ENCODE peak calls at places on chromosomes 2 and 18, in five cellular contexts. One of them, this sample, is unnamed.

GRCh38 chr18:26417190-26417589 is 131.2 kb downstream of the KCTD1 start:
- DNase-seq in activated naive CD8-positive, alpha-beta T cell treated with anti-CD3 and anti-CD28 coated beads, Interleukin-2, amount 50 U/mL, for 24 hours: no peak
- DNase-seq in LoVo: no peak
- DNase-seq in lower lobe of right lung: no peak
- DNase-seq in NCI-H748 treated with DMSO at 0.1 percent for 48 hours: no peak
- DNase-seq in this sample: no peak

GRCh38 chr2:112204411-112204810 is 50.4 kb downstream of the ZC3H8 start:
- DNase-seq in activated naive CD8-positive, alpha-beta T cell treated with anti-CD3 and anti-CD28 coated beads, Interleukin-2, amount 50 U/mL, for 24 hours: no peak
- DNase-seq in LoVo: no peak
- DNase-seq in lower lobe of right lung: no peak
- DNase-seq in NCI-H748 treated with DMSO at 0.1 percent for 48 hours: no peak
- DNase-seq in this sample: peak

GRCh38 chr18:9466911-9467310 is 8.4 kb upstream of the RALBP1 start:
- DNase-seq in activated naive CD8-positive, alpha-beta T cell treated with anti-CD3 and anti-CD28 coated beads, Interleukin-2, amount 50 U/mL, for 24 hours: no peak
- DNase-seq in LoVo: no peak
- DNase-seq in lower lobe of right lung: no peak
- DNase-seq in NCI-H748 treated with DMSO at 0.1 percent for 48 hours: no peak
- DNase-seq in this sample: no peak

GRCh38 chr18:69597561-69597960 is 196.9 kb downstream of the DOK6 start:
- DNase-seq in activated naive CD8-positive, alpha-beta T cell treated with anti-CD3 and anti-CD28 coated beads, Interleukin-2, amount 50 U/mL, for 24 hours: no peak
- DNase-seq in LoVo: no peak
- DNase-seq in lower lobe of right lung: no peak
- DNase-seq in NCI-H748 treated with DMSO at 0.1 percent for 48 hours: no peak
- DNase-seq in this sample: no peak

GRCh38 chr2:149989447-149990063 is 402.0 kb upstream of the MMADHC start:
- DNase-seq in activated naive CD8-positive, alpha-beta T cell treated with anti-CD3 and anti-CD28 coated beads, Interleukin-2, amount 50 U/mL, for 24 hours: no peak
- DNase-seq in LoVo: peak
- DNase-seq in lower lobe of right lung: no peak
- DNase-seq in NCI-H748 treated with DMSO at 0.1 percent for 48 hours: no peak
- DNase-seq in this sample: no peak

GRCh38 chr2:106115250-106115649 is 78.9 kb downstream of the UXS1 start:
- DNase-seq in activated naive CD8-positive, alpha-beta T cell treated with anti-CD3 and anti-CD28 coated beads, Interleukin-2, amount 50 U/mL, for 24 hours: no peak
- DNase-seq in LoVo: peak
- DNase-seq in lower lobe of right lung: no peak
- DNase-seq in NCI-H748 treated with DMSO at 0.1 percent for 48 hours: no peak
- DNase-seq in this sample: peak

GRCh38 chr2:38750011-38750792 is 959 bp downstream of the SRSF7 start:
- DNase-seq in activated naive CD8-positive, alpha-beta T cell treated with anti-CD3 and anti-CD28 coated beads, Interleukin-2, amount 50 U/mL, for 24 hours: peak
- DNase-seq in LoVo: peak
- DNase-seq in lower lobe of right lung: peak
- DNase-seq in NCI-H748 treated with DMSO at 0.1 percent for 48 hours: no peak
- DNase-seq in this sample: peak

GRCh38 chr2:40095003-40095402 is 315.9 kb upstream of the THUMPD2 start:
- DNase-seq in activated naive CD8-positive, alpha-beta T cell treated with anti-CD3 and anti-CD28 coated beads, Interleukin-2, amount 50 U/mL, for 24 hours: no peak
- DNase-seq in LoVo: peak
- DNase-seq in lower lobe of right lung: no peak
- DNase-seq in NCI-H748 treated with DMSO at 0.1 percent for 48 hours: no peak
- DNase-seq in this sample: peak

GRCh38 chr18:66993492-66993891 is 389.6 kb upstream of the CDH19 start:
- DNase-seq in activated naive CD8-positive, alpha-beta T cell treated with anti-CD3 and anti-CD28 coated beads, Interleukin-2, amount 50 U/mL, for 24 hours: no peak
- DNase-seq in LoVo: peak
- DNase-seq in lower lobe of right lung: no peak
- DNase-seq in NCI-H748 treated with DMSO at 0.1 percent for 48 hours: no peak
- DNase-seq in this sample: peak

GRCh38 chr2:101295895-101296294 is 12.6 kb downstream of the RNF149 start:
- DNase-seq in activated naive CD8-positive, alpha-beta T cell treated with anti-CD3 and anti-CD28 coated beads, Interleukin-2, amount 50 U/mL, for 24 hours: no peak
- DNase-seq in LoVo: no peak
- DNase-seq in lower lobe of right lung: no peak
- DNase-seq in NCI-H748 treated with DMSO at 0.1 percent for 48 hours: no peak
- DNase-seq in this sample: no peak

GRCh38 chr18:25646971-25647370 is 295.0 kb upstream of the ZNF521 start:
- DNase-seq in activated naive CD8-positive, alpha-beta T cell treated with anti-CD3 and anti-CD28 coated beads, Interleukin-2, amount 50 U/mL, for 24 hours: no peak
- DNase-seq in LoVo: no peak
- DNase-seq in lower lobe of right lung: no peak
- DNase-seq in NCI-H748 treated with DMSO at 0.1 percent for 48 hours: no peak
- DNase-seq in this sample: no peak

GRCh38 chr2:42147641-42148274 is 21.4 kb upstream of the EML4 start:
- DNase-seq in activated naive CD8-positive, alpha-beta T cell treated with anti-CD3 and anti-CD28 coated beads, Interleukin-2, amount 50 U/mL, for 24 hours: no peak
- DNase-seq in LoVo: no peak
- DNase-seq in lower lobe of right lung: no peak
- DNase-seq in NCI-H748 treated with DMSO at 0.1 percent for 48 hours: no peak
- DNase-seq in this sample: no peak

GRCh38 chr18:28961669-28962228 is 784.8 kb upstream of the CDH2 start:
- DNase-seq in activated naive CD8-positive, alpha-beta T cell treated with anti-CD3 and anti-CD28 coated beads, Interleukin-2, amount 50 U/mL, for 24 hours: no peak
- DNase-seq in LoVo: peak
- DNase-seq in lower lobe of right lung: no peak
- DNase-seq in NCI-H748 treated with DMSO at 0.1 percent for 48 hours: peak
- DNase-seq in this sample: peak

GRCh38 chr18:54222922-54223567 is 1.4 kb downstream of the MBD2 start:
- DNase-seq in activated naive CD8-positive, alpha-beta T cell treated with anti-CD3 and anti-CD28 coated beads, Interleukin-2, amount 50 U/mL, for 24 hours: peak
- DNase-seq in LoVo: no peak
- DNase-seq in lower lobe of right lung: no peak
- DNase-seq in NCI-H748 treated with DMSO at 0.1 percent for 48 hours: peak
- DNase-seq in this sample: no peak

This sample was measured in ACHN.